ENCODE peak calls at places on chromosome 13, in five cellular contexts. O, K, J, C and H are unnamed samples.

GRCh38 chr13:29582171-29582570 is 13.3 kb downstream of the SLC7A1 start:
- DNase-seq in K (peak), J (no peak), C (no peak), O (no peak), H (no peak)

GRCh38 chr13:105785436-105785835 is 750.0 kb downstream of the EFNB2 start:
- DNase-seq in K (no peak), O (no peak), C (no peak), J (no peak), H (no peak)

GRCh38 chr13:99347911-99348451 is 40.8 kb upstream of the GPR183 start:
- DNase-seq in O (no peak), J (no peak), C (no peak), K (no peak), H (no peak)

GRCh38 chr13:75621147-75621546 is 15.0 kb upstream of the LMO7 start:
- DNase-seq in C (no peak), O (peak), J (peak), K (no peak), H (no peak)

GRCh38 chr13:110433014-110433413 is 125.9 kb downstream of the COL4A2 start:
- DNase-seq in O (no peak), C (no peak), K (no peak), J (no peak), H (no peak)

GRCh38 chr13:51342706-51343105 is 3.2 kb downstream of the SERPINE3 start:
- DNase-seq in O (peak), C (no peak), J (no peak), K (no peak), H (no peak)

GRCh38 chr13:113491418-113491883 is 940 bp upstream of the DCUN1D2 start:
- DNase-seq in C (no peak), J (no peak), O (peak), K (peak), H (peak)

GRCh38 chr13:76148926-76149325 is 512.8 kb downstream of the LMO7 start:
- DNase-seq in C (no peak), K (no peak), O (peak), J (peak), H (no peak)

GRCh38 chr13:31982540-31982939 is 49.0 kb upstream of the FRY start:
- DNase-seq in J (peak), C (no peak), K (peak), O (peak), H (peak)

GRCh38 chr13:21671793-21672680 is 1.2 kb downstream of the FGF9 start:
- DNase-seq in O (no peak), C (no peak), K (no peak), J (no peak), H (no peak)

GRCh38 chr13:27923794-27924528 is 4.2 kb downstream of the PDX1 start:
- DNase-seq in J (no peak), C (peak), K (no peak), O (no peak), H (no peak)

GRCh38 chr13:31887311-31887710 is 144.3 kb upstream of the FRY start:
- DNase-seq in C (no peak), O (peak), J (no peak), K (no peak), H (no peak)

GRCh38 chr13:113811081-113811928 is 52.3 kb downstream of the TMEM255B start:
- DNase-seq in K (no peak), C (no peak), J (no peak), O (no peak), H (no peak)

GRCh38 chr13:21603531-21604448 is at the start of gene MICU2:
- DNase-seq in C (peak), J (peak), O (peak), K (peak), H (peak)

GRCh38 chr13:24923305-24923640 is 159.3 kb downstream of the RNF17 start:
- DNase-seq in O (peak), C (peak), J (peak), K (no peak), H (no peak)

GRCh38 chr13:33033361-33033812 is 17.2 kb downstream of the KL start:
- DNase-seq in K (no peak), J (no peak), C (peak), O (no peak), H (no peak)

GRCh38 chr13:58097831-58098230 is 466.3 kb downstream of the PCDH17 start:
- DNase-seq in J (no peak), O (no peak), K (no peak), C (no peak), H (no peak)

GRCh38 chr13:68810660-68811059 is 1297.0 kb upstream of the ATXN8OS start:
- DNase-seq in O (no peak), K (no peak), C (no peak), J (no peak), H (no peak)

GRCh38 chr13:27183561-27184147 is 12.0 kb upstream of the USP12 start:
- DNase-seq in O (peak), C (no peak), K (no peak), J (no peak), H (peak)

GRCh38 chr13:33153421-33154381 is 131.9 kb downstream of the STARD13 start:
- DNase-seq in O (peak), K (peak), C (no peak), J (no peak), H (no peak)

GRCh38 chr13:33676700-33677048 is 141.3 kb upstream of the RFC3 start:
- DNase-seq in J (no peak), K (peak), C (no peak), O (peak), H (peak)

GRCh38 chr13:22562116-22562515 is 618.7 kb upstream of the SGCG start:
- DNase-seq in C (no peak), O (no peak), K (no peak), J (no peak), H (no peak)

GRCh38 chr13:65932587-65933239 is 1297.4 kb downstream of the PCDH9 start:
- DNase-seq in J (no peak), O (peak), K (no peak), C (no peak), H (no peak)

GRCh38 chr13:79770056-79770455 is 289.1 kb downstream of the NDFIP2 start:
- DNase-seq in J (no peak), O (no peak), K (no peak), C (no peak), H (no peak)

GRCh38 chr13:34124912-34125311 is 307.0 kb downstream of the RFC3 start:
- DNase-seq in C (no peak), O (no peak), K (no peak), J (no peak), H (no peak)

GRCh38 chr13:29564828-29565227 is 30.7 kb downstream of the SLC7A1 start:
- DNase-seq in O (no peak), J (no peak), C (no peak), K (no peak), H (no peak)